ENCODE peak calls at places on chromosomes 12 and 14, in five cellular contexts. One of them, this sample, is unnamed.

GRCh38 chr14:36676236-36676635 is 14.6 kb downstream of the PAX9 start:
- DNase-seq in naive B cell: no peak
- DNase-seq in non-pigmented ciliary epithelial cell: no peak
- DNase-seq in hypothalamus: no peak
- DNase-seq in WTC11: peak
- DNase-seq in this sample: no peak

GRCh38 chr12:111298583-111299436 is 70.1 kb downstream of the PHETA1 start:
- DNase-seq in WTC11: peak
- DNase-seq in hypothalamus: peak
- DNase-seq in non-pigmented ciliary epithelial cell: no peak
- DNase-seq in naive B cell: peak
- DNase-seq in this sample: no peak

GRCh38 chr12:5096241-5096880 is 52.7 kb downstream of the KCNA5 start:
- DNase-seq in hypothalamus: no peak
- DNase-seq in non-pigmented ciliary epithelial cell: no peak
- DNase-seq in WTC11: no peak
- DNase-seq in naive B cell: no peak
- DNase-seq in this sample: peak

GRCh38 chr12:12673296-12673695 is 22.7 kb downstream of the GPR19 start:
- DNase-seq in non-pigmented ciliary epithelial cell: no peak
- DNase-seq in hypothalamus: no peak
- DNase-seq in naive B cell: no peak
- DNase-seq in WTC11: no peak
- DNase-seq in this sample: no peak

GRCh38 chr14:101454229-101454628 is 107.1 kb upstream of the DIO3 start:
- DNase-seq in non-pigmented ciliary epithelial cell: no peak
- DNase-seq in WTC11: no peak
- DNase-seq in naive B cell: no peak
- DNase-seq in hypothalamus: no peak
- DNase-seq in this sample: no peak

GRCh38 chr12:108955225-108955835 is 65.5 kb downstream of the SVOP start:
- DNase-seq in WTC11: no peak
- DNase-seq in hypothalamus: no peak
- DNase-seq in naive B cell: no peak
- DNase-seq in non-pigmented ciliary epithelial cell: no peak
- DNase-seq in this sample: no peak

GRCh38 chr12:13428538-13429265 is 232.2 kb downstream of the EMP1 start:
- DNase-seq in non-pigmented ciliary epithelial cell: no peak
- DNase-seq in hypothalamus: no peak
- DNase-seq in naive B cell: no peak
- DNase-seq in WTC11: no peak
- DNase-seq in this sample: no peak

GRCh38 chr14:98957211-98958047 is 314.6 kb downstream of the BCL11B start:
- DNase-seq in naive B cell: no peak
- DNase-seq in WTC11: no peak
- DNase-seq in hypothalamus: no peak
- DNase-seq in non-pigmented ciliary epithelial cell: peak
- DNase-seq in this sample: no peak

GRCh38 chr12:108214486-108214885 is 85.4 kb downstream of the WSCD2 start:
- DNase-seq in hypothalamus: no peak
- DNase-seq in naive B cell: no peak
- DNase-seq in WTC11: peak
- DNase-seq in non-pigmented ciliary epithelial cell: no peak
- DNase-seq in this sample: no peak

GRCh38 chr12:73452672-73453469 is 1084.8 kb upstream of the ATXN7L3B start:
- DNase-seq in non-pigmented ciliary epithelial cell: no peak
- DNase-seq in WTC11: no peak
- DNase-seq in hypothalamus: no peak
- DNase-seq in naive B cell: no peak
- DNase-seq in this sample: no peak

GRCh38 chr12:10716704-10717315 is 6.3 kb downstream of the YBX3 start:
- DNase-seq in WTC11: peak
- DNase-seq in non-pigmented ciliary epithelial cell: peak
- DNase-seq in naive B cell: no peak
- DNase-seq in hypothalamus: no peak
- DNase-seq in this sample: peak

GRCh38 chr12:90546511-90546910 is 408.5 kb downstream of the CCER1 start:
- DNase-seq in hypothalamus: no peak
- DNase-seq in non-pigmented ciliary epithelial cell: no peak
- DNase-seq in naive B cell: no peak
- DNase-seq in WTC11: no peak
- DNase-seq in this sample: no peak

GRCh38 chr12:41100572-41100971 is 87.5 kb upstream of the PDZRN4 start:
- DNase-seq in WTC11: no peak
- DNase-seq in hypothalamus: no peak
- DNase-seq in non-pigmented ciliary epithelial cell: no peak
- DNase-seq in naive B cell: no peak
- DNase-seq in this sample: no peak

This sample was measured in BJ.